ENCODE peak calls at places on chromosomes 2 and 18, in four cellular contexts. I is adrenal gland, Z is mesenchymal stem cell, Y is right lobe of liver. J is an unnamed sample. For H3K27me3, the result is how much of the 10 kb centered on the place peaks cover.

GRCh38 chr2:224941958-224942357 is 100.3 kb downstream of the DOCK10 start:
- DNase-seq in I (no peak), Z (no peak), Y (no peak), J (no peak)

GRCh38 chr18:39958876-39959275 is 1996.2 kb upstream of the PIK3C3 start:
- DNase-seq in I (no peak), Z (no peak), Y (no peak), J (no peak)

GRCh38 chr2:241217320-241218031 is 29.0 kb downstream of the ANO7 start:
- DNase-seq in I (peak), Z (peak), Y (peak), J (peak)

GRCh38 chr2:233705911-233706506 is 6.7 kb upstream of the UGT1A5 start:
- DNase-seq in I (peak), Z (no peak), Y (peak), J (peak)

GRCh38 chr2:223941579-223942277 is 3.4 kb downstream of the WDFY1 start:
- DNase-seq in I (no peak), Z (peak), Y (no peak), J (no peak)

GRCh38 chr2:240836781-240837467 is 16.9 kb upstream of the KIF1A start:
- DNase-seq in I (no peak), Z (no peak), Y (no peak), J (no peak)

GRCh38 chr2:205685314-205686230 is 3.3 kb downstream of the NRP2 start:
- DNase-seq in I (peak), Z (peak), Y (peak), J (peak)

GRCh38 chr2:17543848-17544645 is 3.6 kb downstream of the VSNL1 start:
- DNase-seq in I (no peak), Z (peak), Y (no peak), J (no peak)

GRCh38 chr2:135227386-135227785 is 175.3 kb downstream of the RAB3GAP1 start:
- DNase-seq in I (no peak), Z (peak), Y (no peak), J (no peak)

GRCh38 chr2:24382363-24383021 is 22.2 kb upstream of the ITSN2 start:
- DNase-seq in I (peak), Z (peak), Y (peak), J (peak)

GRCh38 chr2:235287369-235287722 is 206.5 kb upstream of the AGAP1 start:
- DNase-seq in I (no peak), Z (no peak), Y (no peak), J (no peak)

GRCh38 chr2:19711470-19712372 is 190.1 kb downstream of the TTC32 start:
- DNase-seq in I (no peak), Z (peak), Y (no peak), J (no peak)

GRCh38 chr2:100852447-100852846 is 32.5 kb downstream of the NPAS2 start:
- DNase-seq in I (no peak), Z (no peak), Y (no peak), J (no peak)

GRCh38 chr2:70523996-70524965 is 29.3 kb downstream of the TGFA start:
- DNase-seq in I (peak), Z (no peak), Y (peak), J (peak)

GRCh38 chr2:55120634-55121359 is 70.5 kb upstream of the RTN4 start:
- DNase-seq in I (no peak), Z (peak), Y (no peak), J (no peak)

GRCh38 chr2:147297820-147298219 is 547.0 kb upstream of the ACVR2A start:
- DNase-seq in I (no peak), Z (no peak), Y (no peak), J (no peak)

GRCh38 chr2:40372278-40372580 is 79.7 kb downstream of the SLC8A1 start:
- DNase-seq in I (no peak), Z (peak), Y (no peak), J (no peak)

GRCh38 chr18:48743046-48743445 is 204.2 kb downstream of the CTIF start:
- DNase-seq in I (peak), Z (peak), Y (peak), J (no peak)

GRCh38 chr2:218395090-218395444 is 4.6 kb upstream of the CTDSP1 start:
- DNase-seq in I (no peak), Z (no peak), Y (no peak), J (no peak)

GRCh38 chr2:28678175-28678855 is 73.3 kb upstream of the PPP1CB start:
- DNase-seq in I (peak), Z (no peak), Y (no peak), J (peak)

GRCh38 chr2:6372317-6372903 is 493.3 kb downstream of the CMPK2 start:
- DNase-seq in I (no peak), Z (peak), Y (no peak), J (no peak)

GRCh38 chr2:157574165-157574564 is 54.5 kb downstream of the ACVR1C start:
- DNase-seq in I (no peak), Z (no peak), Y (no peak), J (no peak)

GRCh38 chr2:201257381-201257940 is 2.9 kb upstream of the CASP8 start:
- DNase-seq in I (peak), Z (no peak), Y (peak), J (peak)

GRCh38 chr2:60984717-60985116 is 32.8 kb upstream of the PEX13 start:
- DNase-seq in I (no peak), Z (no peak), Y (no peak), J (no peak)

GRCh38 chr2:230439590-230439989 is 23.6 kb downstream of the SP100 start:
- DNase-seq in I (no peak), Z (no peak), Y (no peak), J (no peak)

GRCh38 chr2:41400057-41400665 is 647.7 kb upstream of the PKDCC start:
- DNase-seq in I (peak), Z (peak), Y (no peak), J (no peak)

GRCh38 chr2:238948765-238949641 is 101.1 kb downstream of the TWIST2 start:
- DNase-seq in I (no peak), Z (peak), Y (no peak), J (no peak)

GRCh38 chr2:189300917-189301316 is 121.4 kb upstream of the COL5A2 start:
- DNase-seq in I (no peak), Z (no peak), Y (no peak), J (no peak)

GRCh38 chr2:233267516-233268245 is 16.2 kb downstream of the ATG16L1 start:
- DNase-seq in I (no peak), Z (no peak), Y (no peak), J (no peak)

GRCh38 chr18:77086656-77087390 is 45.8 kb downstream of the MBP start:
- DNase-seq in I (no peak), Z (peak), Y (peak), J (no peak)

GRCh38 chr2:64402876-64403275 is 51.1 kb upstream of the LGALSL start:
- DNase-seq in I (no peak), Z (peak), Y (no peak), J (no peak)

GRCh38 chr2:157857881-157858280 is 18.2 kb downstream of the ACVR1 start:
- DNase-seq in I (no peak), Z (peak), Y (no peak), J (no peak)

GRCh38 chr2:5690718-5691658 is 1.2 kb upstream of the SOX11 start:
- DNase-seq in I (no peak), Z (peak), Y (no peak), J (peak)

GRCh38 chr2:176461686-176462376 is 192.6 kb downstream of the MTX2 start:
- DNase-seq in I (no peak), Z (peak), Y (no peak), J (no peak)

GRCh38 chr2:188345020-188345419 is 53.3 kb downstream of the GULP1 start:
- DNase-seq in I (no peak), Z (no peak), Y (no peak), J (no peak)

GRCh38 chr2:69966496-69966895 is 5.1 kb upstream of the ASPRV1 start:
- DNase-seq in I (no peak), Z (no peak), Y (no peak), J (no peak)

GRCh38 chr2:237746302-237747080 is 52.1 kb upstream of the RBM44 start:
- DNase-seq in I (no peak), Z (no peak), Y (no peak), J (no peak)

GRCh38 chr2:17752892-17753802 is 463 bp downstream of the SMC6 start:
- DNase-seq in I (peak), Z (peak), Y (peak), J (peak)

GRCh38 chr2:96267159-96267971 is 1.3 kb downstream of the CIAO1 start:
- DNase-seq in I (no peak), Z (peak), Y (peak), J (no peak)

GRCh38 chr2:45011621-45012602 is 2.7 kb upstream of the SIX2 start:
- DNase-seq in I (no peak), Z (no peak), Y (no peak), J (no peak)
- H3K27me3 ChIP-seq in I (half or more), Z (half or more), Y (half or more), J (under half)

GRCh38 chr2:144521702-144522101 is 1.8 kb upstream of the ZEB2 start:
- DNase-seq in I (no peak), Z (no peak), Y (no peak), J (no peak)

GRCh38 chr2:144524190-144524957 is 4.5 kb upstream of the ZEB2 start:
- DNase-seq in I (peak), Z (no peak), Y (peak), J (no peak)

GRCh38 chr2:144522741-144523605 is 3.1 kb upstream of the ZEB2 start:
- DNase-seq in I (peak), Z (no peak), Y (peak), J (no peak)

GRCh38 chr2:144520718-144521487 is 984 bp upstream of the ZEB2 start:
- DNase-seq in I (no peak), Z (peak), Y (no peak), J (no peak)

DNA sequence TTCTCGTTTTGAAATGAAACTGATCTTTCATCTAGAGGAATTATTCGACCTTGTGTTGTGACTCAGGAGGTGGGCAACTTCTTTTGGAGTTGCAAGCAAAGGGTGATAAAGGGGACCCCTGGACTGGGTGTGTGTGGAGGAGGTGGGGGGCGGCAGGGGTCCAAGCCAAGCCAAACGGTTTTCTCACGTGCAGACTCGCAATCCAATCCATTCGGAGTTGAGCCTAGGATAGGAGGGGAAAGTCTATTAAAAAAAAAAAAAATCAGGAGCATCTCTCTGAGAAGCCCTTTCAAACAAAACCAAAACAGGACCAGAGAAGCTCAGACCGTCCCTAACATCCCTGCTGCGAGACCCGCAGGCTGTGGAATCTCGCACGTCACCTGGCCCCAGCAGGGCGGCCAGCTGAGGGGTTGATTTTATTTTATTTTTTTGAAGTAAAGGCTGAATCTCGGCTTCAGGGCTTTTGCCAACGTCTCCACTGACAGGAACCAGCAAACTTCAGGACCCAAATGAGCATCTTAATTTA is 3.8 kb upstream of the ZEB2 start:
- DNase-seq in I (peak), Z (peak), Y (no peak), J (no peak)
- H3K27me3 ChIP-seq in I (under half), Z (under half), Y (under half), J (under half)

DNA sequence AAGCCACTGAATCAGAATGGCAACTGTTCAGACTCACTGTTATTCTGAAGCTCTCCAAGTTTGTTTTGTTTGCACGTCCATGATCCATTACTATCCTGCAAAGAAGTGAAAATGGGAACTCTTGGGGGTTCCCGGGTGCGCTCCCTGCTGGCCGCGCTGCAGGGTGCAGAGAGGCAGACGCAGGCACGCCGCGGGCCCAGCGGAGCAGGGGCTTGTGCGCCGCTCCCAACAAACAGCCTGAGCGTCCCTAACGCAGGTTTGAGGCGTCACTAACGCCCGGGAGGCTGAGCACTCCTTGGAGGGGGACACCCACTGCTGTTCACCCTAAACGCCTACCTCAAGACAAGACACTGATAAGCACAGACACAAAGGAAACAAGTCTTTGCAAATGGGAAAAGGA is 14.3 kb upstream of the PIEZO2 start:
- DNase-seq in I (peak), Z (peak), Y (peak), J (no peak)
- H3K27me3 ChIP-seq in I (under half), Z (under half), Y (under half), J (under half)

GRCh38 chr2:44934521-44934961 is 7.0 kb upstream of the SIX3 start:
- DNase-seq in I (no peak), Z (no peak), Y (no peak), J (no peak)

GRCh38 chr2:44934024-44934423 is 7.5 kb upstream of the SIX3 start:
- DNase-seq in I (no peak), Z (no peak), Y (no peak), J (no peak)

GRCh38 chr2:44932564-44933392 is 8.7 kb upstream of the SIX3 start:
- DNase-seq in I (no peak), Z (no peak), Y (no peak), J (no peak)

GRCh38 chr2:44932079-44932478 is 9.4 kb upstream of the SIX3 start:
- DNase-seq in I (no peak), Z (no peak), Y (no peak), J (no peak)

DNA sequence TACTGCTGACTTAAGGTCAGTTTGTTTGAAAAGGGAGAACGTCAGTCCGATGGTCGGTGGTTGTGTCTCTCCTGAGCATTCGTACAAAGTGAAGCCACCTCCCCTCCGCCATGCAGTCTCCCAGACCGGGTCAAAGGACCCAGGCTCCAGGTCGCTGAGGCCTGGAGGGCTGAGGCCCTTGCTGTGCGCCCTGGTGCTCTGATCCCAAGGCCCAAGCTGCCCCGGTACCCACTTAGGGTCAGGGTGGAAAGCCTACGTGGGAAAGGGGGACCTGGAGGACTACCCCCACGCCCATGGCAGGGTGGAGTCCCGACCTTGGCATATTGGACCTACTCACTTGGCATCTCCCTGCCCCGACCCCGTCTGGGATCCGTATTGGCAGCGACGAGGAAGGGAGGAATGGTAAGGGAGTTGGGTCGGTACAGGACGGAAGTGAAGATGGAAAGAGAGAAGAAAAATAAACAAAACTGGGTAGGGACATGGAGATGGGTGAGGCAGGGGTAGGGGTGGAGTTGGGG is 8.0 kb upstream of the SIX3 start:
- DNase-seq in I (no peak), Z (no peak), Y (no peak), J (no peak)
- H3K27me3 ChIP-seq in I (half or more), Z (half or more), Y (half or more), J (under half)

DNA sequence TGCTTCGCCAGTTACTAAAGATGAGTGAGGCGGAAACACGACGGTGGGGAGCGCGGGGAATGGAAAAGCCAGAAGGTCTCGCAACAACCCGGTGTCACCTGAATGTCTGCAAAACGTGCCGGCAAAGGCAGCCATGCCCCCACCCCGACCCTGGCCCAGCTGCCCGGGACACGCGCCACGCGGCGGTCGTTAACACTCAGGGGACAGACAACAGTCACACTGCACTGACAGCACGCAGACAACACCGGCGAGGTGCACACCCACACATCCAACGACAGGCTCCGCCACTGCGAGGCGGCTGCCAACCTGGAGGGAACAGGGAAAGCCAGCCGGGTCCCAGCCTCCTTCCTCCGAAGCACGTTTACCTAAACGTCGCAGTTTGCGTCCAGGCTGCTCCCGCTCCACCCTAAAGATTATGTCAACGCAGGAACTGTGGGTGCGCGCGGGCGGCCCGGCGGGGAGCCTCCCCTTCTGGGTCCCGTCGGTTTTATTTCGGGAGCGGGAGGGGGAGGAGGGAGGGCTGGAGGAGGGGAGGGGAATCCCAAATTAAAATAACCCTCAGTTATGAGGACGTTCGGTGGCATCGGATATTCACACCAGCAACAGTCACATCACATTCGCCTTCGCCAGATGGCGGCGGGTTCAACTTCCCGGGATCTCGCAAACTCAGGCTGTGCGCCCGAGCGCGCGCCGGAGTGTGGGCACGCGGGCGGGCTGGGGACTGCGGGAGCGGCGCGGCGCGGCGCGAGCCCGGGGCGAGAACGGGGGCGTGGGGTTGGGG is 694 bp downstream of the PTGR3 start:
- DNase-seq in I (peak), Z (peak), Y (peak), J (peak)
- H3K27me3 ChIP-seq in I (under half), Z (under half), Y (under half), J (under half)

GRCh38 chr18:41353726-41354125 is 601.3 kb upstream of the PIK3C3 start:
- DNase-seq in I (no peak), Z (peak), Y (no peak), J (no peak)

GRCh38 chr18:41354151-41354550 is 600.9 kb upstream of the PIK3C3 start:
- DNase-seq in I (no peak), Z (peak), Y (no peak), J (no peak)

DNA sequence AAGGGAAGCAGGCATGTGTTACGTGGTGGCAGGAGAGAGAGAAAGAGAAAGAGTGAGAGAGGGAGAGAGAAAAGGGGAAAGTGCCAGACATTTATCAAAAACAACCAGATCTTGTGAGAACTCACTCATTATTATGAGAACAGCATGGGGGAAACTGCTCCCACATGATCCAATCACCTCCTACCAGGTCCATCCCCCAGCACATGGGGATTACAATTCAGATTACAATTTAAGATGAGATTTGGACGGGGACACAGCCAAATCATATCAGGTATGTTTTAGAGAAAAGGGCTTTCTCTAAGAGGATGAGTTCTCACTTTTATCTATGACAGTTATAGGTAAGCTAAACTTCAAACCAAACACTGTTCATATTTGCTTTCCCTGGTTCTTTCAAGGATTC is 597.3 kb upstream of the PIK3C3 start:
- DNase-seq in I (no peak), Z (no peak), Y (no peak), J (no peak)
- H3K27me3 ChIP-seq in I (under half), Z (under half), Y (under half), J (under half)

J was measured in pancreas.